ENCODE peak calls at places on chromosomes 7 and 10, in seven cellular contexts. T, M, V, B, Q, S and P are unnamed samples.

GRCh38 chr10:104256335-104257080 is 1.8 kb downstream of the GSTO1 start:
- DNase-seq in T (no peak), M (no peak), V (no peak), B (no peak), Q (no peak), S (peak; percentile 34), P (no peak)

GRCh38 chr7:90337106-90337505 is 9.4 kb upstream of the GTPBP10 start:
- DNase-seq in T (no peak), M (no peak), V (no peak), B (no peak), Q (peak; percentile 50), S (no peak), P (no peak)

GRCh38 chr10:11934262-11934661 is 108.3 kb downstream of the UPF2 start:
- DNase-seq in T (no peak), M (no peak), V (no peak), B (no peak), Q (peak; percentile 23), S (peak; percentile 34), P (no peak)

GRCh38 chr10:4704034-4704545 is 121.9 kb upstream of the AKR1E2 start:
- DNase-seq in T (no peak), M (no peak), V (peak; percentile 92), B (peak; percentile 34), Q (peak; percentile 100), S (peak; percentile 97), P (no peak)

GRCh38 chr7:113283861-113284260 is 165.5 kb upstream of the SMIM30 start:
- DNase-seq in T (no peak), M (no peak), V (no peak), B (no peak), Q (peak; percentile 23), S (peak; percentile 67), P (no peak)

GRCh38 chr7:131633342-131633843 is 77.0 kb upstream of the PODXL start:
- DNase-seq in T (no peak), M (no peak), V (peak; percentile 91), B (no peak), Q (peak; percentile 53), S (peak; percentile 85), P (no peak)

GRCh38 chr10:116274141-116274861 is 1.3 kb upstream of the GFRA1 start:
- DNase-seq in T (peak; percentile 57), M (peak; percentile 65), V (peak; percentile 93), B (peak; percentile 26), Q (no peak), S (peak; percentile 38), P (no peak)

GRCh38 chr10:12938271-12938670 is 63.2 kb downstream of the CCDC3 start:
- DNase-seq in T (no peak), M (no peak), V (no peak), B (no peak), Q (peak; percentile 46), S (no peak), P (no peak)

GRCh38 chr7:149766215-149766614 is 7.2 kb downstream of the ZNF467 start:
- DNase-seq in T (no peak), M (peak; percentile 33), V (peak; percentile 76), B (no peak), Q (no peak), S (no peak), P (no peak)

GRCh38 chr7:155344270-155344617 is 46.6 kb downstream of the INSIG1 start:
- DNase-seq in T (no peak), M (no peak), V (no peak), B (no peak), Q (no peak), S (no peak), P (no peak)

DNA sequence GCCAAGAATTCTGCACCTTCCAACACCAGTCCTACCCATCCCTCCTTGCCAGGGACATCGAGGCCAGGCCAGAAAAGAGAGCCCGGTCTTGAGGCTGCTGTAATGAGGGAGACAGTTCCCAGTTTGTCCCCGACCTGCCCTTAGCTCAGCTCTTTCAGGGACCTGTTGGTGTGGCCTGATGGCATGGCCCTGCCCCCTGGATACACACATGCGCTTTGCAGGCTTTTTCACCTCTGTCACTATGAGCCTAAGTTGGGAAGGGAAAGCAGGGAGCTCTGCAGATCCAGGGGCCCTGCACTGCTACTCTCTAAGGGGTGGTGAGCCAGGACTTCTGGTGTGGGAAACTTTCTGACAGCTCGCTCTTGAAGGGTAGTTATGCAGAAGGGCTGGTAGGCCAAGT is 2.1 kb downstream of the SCD start:
- DNase-seq in T (no peak), M (peak; percentile 38), V (no peak), B (no peak), Q (no peak), S (no peak), P (no peak)
- H3K4me1 ChIP-seq in T (peaks cover 2% of the 10 kb centered on the region), M (peaks cover 45% of the 10 kb centered on the region), V (peaks cover 11% of the 10 kb centered on the region), B (peaks cover 19% of the 10 kb centered on the region), Q (peaks cover 38% of the 10 kb centered on the region), S (peaks cover 7% of the 10 kb centered on the region), P (peaks cover 25% of the 10 kb centered on the region)

GRCh38 chr10:88280518-88280917 is 302.6 kb downstream of the RNLS start:
- DNase-seq in T (no peak), M (no peak), V (no peak), B (no peak), Q (no peak), S (no peak), P (no peak)
- H3K4me2 ChIP-seq in T (no peak overlapping the region), M (no peak overlapping the region), V (no peak overlapping the region), B (no peak overlapping the region), Q (no peak overlapping the region), S (no peak overlapping the region), P (no peak overlapping the region)

GRCh38 chr10:130013263-130013937 is 49.3 kb upstream of the EBF3 start:
- DNase-seq in T (no peak), M (no peak), V (no peak), B (no peak), Q (no peak), S (peak; percentile 58), P (no peak)

GRCh38 chr10:130016095-130016494 is 52.0 kb upstream of the EBF3 start:
- DNase-seq in T (no peak), M (no peak), V (no peak), B (no peak), Q (no peak), S (no peak), P (no peak)

GRCh38 chr10:130014734-130015695 is 50.9 kb upstream of the EBF3 start:
- DNase-seq in T (no peak), M (no peak), V (peak; percentile 80), B (no peak), Q (no peak), S (no peak), P (no peak)

GRCh38 chr10:130012129-130012528 is 48.1 kb upstream of the EBF3 start:
- DNase-seq in T (no peak), M (no peak), V (peak; percentile 44), B (no peak), Q (no peak), S (no peak), P (no peak)

GRCh38 chr10:130013938-130014733 is 50.1 kb upstream of the EBF3 start:
- DNase-seq in T (no peak), M (no peak), V (peak; percentile 70), B (no peak), Q (no peak), S (peak; percentile 40), P (no peak)
- H3K79me2 ChIP-seq in T (no peaks in the 10 kb centered on the region), M (no peaks in the 10 kb centered on the region), V (no peaks in the 10 kb centered on the region), B (no peaks in the 10 kb centered on the region), Q (no peaks in the 10 kb centered on the region), S (no peaks in the 10 kb centered on the region), P (no peaks in the 10 kb centered on the region)

GRCh38 chr7:82760831-82761230 is 317.3 kb upstream of the CACNA2D1 start:
- DNase-seq in T (no peak), M (no peak), V (no peak), B (no peak), Q (peak; percentile 31), S (no peak), P (no peak)
- H3K4me1 ChIP-seq in T (peaks cover 2% of the 10 kb centered on the region), M (peaks cover 17% of the 10 kb centered on the region), V (peaks cover 1% of the 10 kb centered on the region), B (no peaks in the 10 kb centered on the region), Q (no peaks in the 10 kb centered on the region), S (peaks cover 7% of the 10 kb centered on the region), P (peaks cover under 1% of the 10 kb centered on the region)

GRCh38 chr10:50394832-50395231 is 143.5 kb upstream of the ASAH2 start:
- DNase-seq in T (no peak), M (no peak), V (no peak), B (no peak), Q (no peak), S (peak; percentile 52), P (no peak)
- H3K4me2 ChIP-seq in T (no peak overlapping the region), M (no peak overlapping the region), V (no peak overlapping the region), B (no peak overlapping the region), Q (no peak overlapping the region), S (peak overlapping the region; percentile 24), P (no peak overlapping the region)

GRCh38 chr7:6387734-6388294 is 59.9 kb downstream of the DAGLB start:
- DNase-seq in T (no peak), M (no peak), V (no peak), B (no peak), Q (no peak), S (no peak), P (no peak)
- H3K79me2 ChIP-seq in T (peaks cover 39% of the 10 kb centered on the region), M (peaks cover 99% of the 10 kb centered on the region), V (peaks cover 95% of the 10 kb centered on the region), B (peaks cover 100% of the 10 kb centered on the region), Q (peaks cover 98% of the 10 kb centered on the region), S (peaks cover 98% of the 10 kb centered on the region), P (peaks cover 18% of the 10 kb centered on the region)

GRCh38 chr10:119653209-119653608 is 2.0 kb downstream of the BAG3 start:
- DNase-seq in T (no peak), M (no peak), V (no peak), B (no peak), Q (no peak), S (no peak), P (no peak)
- H3K4me1 ChIP-seq in T (peaks cover 4% of the 10 kb centered on the region), M (peaks cover 28% of the 10 kb centered on the region), V (peaks cover 56% of the 10 kb centered on the region), B (peaks cover 12% of the 10 kb centered on the region), Q (peaks cover 51% of the 10 kb centered on the region), S (peaks cover 46% of the 10 kb centered on the region), P (peaks cover 33% of the 10 kb centered on the region)

GRCh38 chr10:69453759-69454158 is 2.5 kb downstream of the TSPAN15 start:
- DNase-seq in T (no peak), M (no peak), V (no peak), B (no peak), Q (no peak), S (no peak), P (no peak)
- H3K4me2 ChIP-seq in T (no peak overlapping the region), M (no peak overlapping the region), V (no peak overlapping the region), B (no peak overlapping the region), Q (no peak overlapping the region), S (no peak overlapping the region), P (no peak overlapping the region)

GRCh38 chr10:31914370-31914769 is 14.3 kb downstream of the ARHGAP12 start:
- DNase-seq in T (no peak), M (no peak), V (no peak), B (no peak), Q (no peak), S (no peak), P (no peak)

GRCh38 chr10:31920538-31920937 is 8.1 kb downstream of the ARHGAP12 start:
- DNase-seq in T (no peak), M (no peak), V (no peak), B (no peak), Q (no peak), S (no peak), P (no peak)

GRCh38 chr10:31923389-31923788 is 5.2 kb downstream of the ARHGAP12 start:
- DNase-seq in T (no peak), M (no peak), V (no peak), B (no peak), Q (no peak), S (no peak), P (no peak)

GRCh38 chr10:31921031-31921430 is 7.6 kb downstream of the ARHGAP12 start:
- DNase-seq in T (no peak), M (no peak), V (no peak), B (peak; percentile 44), Q (no peak), S (no peak), P (no peak)

DNA sequence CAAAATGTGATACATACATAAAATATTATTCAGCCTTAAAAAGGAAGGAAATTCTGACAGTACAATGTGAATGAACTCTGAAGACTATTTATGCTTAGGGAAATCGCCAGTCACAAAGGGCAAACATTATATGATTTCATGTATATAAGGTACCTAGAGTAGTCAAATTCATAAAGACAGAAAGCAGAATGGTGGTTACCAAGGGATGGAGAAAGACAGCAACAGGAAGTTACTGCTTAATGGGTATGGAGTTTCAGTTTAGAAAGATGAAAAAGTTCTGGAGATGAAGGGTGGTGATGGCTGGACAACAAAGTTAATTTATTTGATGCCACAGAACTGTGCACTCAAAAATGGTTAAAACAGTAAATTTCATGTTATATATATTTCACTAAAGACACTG is 9.6 kb downstream of the ARHGAP12 start:
- DNase-seq in T (no peak), M (no peak), V (no peak), B (peak; percentile 21), Q (no peak), S (no peak), P (no peak)
- H3K79me2 ChIP-seq in T (peaks cover 46% of the 10 kb centered on the region), M (peaks cover 100% of the 10 kb centered on the region), V (peaks cover 96% of the 10 kb centered on the region), B (peaks cover 42% of the 10 kb centered on the region), Q (peaks cover 95% of the 10 kb centered on the region), S (peaks cover 100% of the 10 kb centered on the region), P (peaks cover 1% of the 10 kb centered on the region)